ENCODE peak calls at places on chromosome 15, in four cellular contexts. K is GM23248, I is tibial artery, H is PC-9. X is an unnamed sample. For H3K27me3, the result is how much of the 10 kb centered on the place peaks cover.

GRCh38 chr15:49624046-49624445 is 3.2 kb downstream of the DTWD1 start:
- DNase-seq in K (peak), I (no peak), H (no peak), X (no peak)

GRCh38 chr15:96290679-96291078 is 39.8 kb upstream of the NR2F2 start:
- DNase-seq in K (no peak), I (no peak), H (no peak), X (no peak)

GRCh38 chr15:38646716-38647115 is 82.1 kb upstream of the RASGRP1 start:
- DNase-seq in K (no peak), I (no peak), H (no peak), X (no peak)

GRCh38 chr15:59170998-59171397 is 35.6 kb upstream of the LDHAL6B start:
- DNase-seq in K (no peak), I (no peak), H (no peak), X (no peak)

GRCh38 chr15:55589297-55589696 is 1.2 kb upstream of the PYGO1 start:
- DNase-seq in K (no peak), I (no peak), H (no peak), X (no peak)

GRCh38 chr15:69782809-69783208 is 314.9 kb downstream of the TLE3 start:
- DNase-seq in K (no peak), I (no peak), H (no peak), X (no peak)

GRCh38 chr15:57647791-57648130 is 56.1 kb downstream of the MYZAP start:
- DNase-seq in K (peak), I (no peak), H (no peak), X (no peak)

GRCh38 chr15:95017950-95018349 is 786.6 kb downstream of the MCTP2 start:
- DNase-seq in K (no peak), I (peak), H (peak), X (no peak)

GRCh38 chr15:85133709-85134108 is 152.1 kb downstream of the PDE8A start:
- DNase-seq in K (no peak), I (no peak), H (no peak), X (no peak)

GRCh38 chr15:40333922-40334492 is 6.7 kb downstream of the CCDC9B start:
- DNase-seq in K (no peak), I (peak), H (no peak), X (no peak)

GRCh38 chr15:39426552-39427532 is 154.0 kb upstream of the THBS1 start:
- DNase-seq in K (peak), I (peak), H (no peak), X (no peak)

GRCh38 chr15:83327041-83327440 is 42.6 kb upstream of the BNC1 start:
- DNase-seq in K (no peak), I (no peak), H (no peak), X (no peak)

GRCh38 chr15:80234883-80235282 is 17.1 kb downstream of the CTXND1 start:
- DNase-seq in K (peak), I (peak), H (peak), X (no peak)

GRCh38 chr15:40847225-40847961 is 3.5 kb downstream of the SPINT1 start:
- DNase-seq in K (no peak), I (peak), H (peak), X (no peak)

GRCh38 chr15:43239732-43240491 is 19.1 kb upstream of the EPB42 start:
- DNase-seq in K (no peak), I (no peak), H (no peak), X (no peak)

GRCh38 chr15:28919679-28920655 is 34.2 kb downstream of the APBA2 start:
- DNase-seq in K (no peak), I (no peak), H (no peak), X (peak)

GRCh38 chr15:31467361-31467760 is 140.7 kb downstream of the KLF13 start:
- DNase-seq in K (no peak), I (no peak), H (no peak), X (no peak)

GRCh38 chr15:27254801-27255200 is 283.8 kb downstream of the GABRG3 start:
- DNase-seq in K (no peak), I (no peak), H (no peak), X (no peak)

GRCh38 chr15:66912001-66912400 is 153.4 kb upstream of the SMAD3 start:
- DNase-seq in K (no peak), I (no peak), H (no peak), X (no peak)

GRCh38 chr15:33746203-33746602 is 222.1 kb upstream of the CHRM5 start:
- DNase-seq in K (no peak), I (no peak), H (no peak), X (no peak)

GRCh38 chr15:58405865-58406264 is 25.9 kb upstream of the LIPC start:
- DNase-seq in K (no peak), I (no peak), H (no peak), X (no peak)

GRCh38 chr15:74201656-74202420 is 749 bp downstream of the STRA6 start:
- DNase-seq in K (no peak), I (no peak), H (peak), X (no peak)

GRCh38 chr15:61871926-61872522 is 188.2 kb downstream of the VPS13C start:
- DNase-seq in K (peak), I (no peak), H (no peak), X (no peak)

GRCh38 chr15:28892789-28893610 is 7.2 kb downstream of the APBA2 start:
- DNase-seq in K (peak), I (no peak), H (no peak), X (no peak)

GRCh38 chr15:66765478-66766281 is 63.6 kb downstream of the SMAD6 start:
- DNase-seq in K (peak), I (no peak), H (peak), X (no peak)

GRCh38 chr15:69760263-69760855 is 307.7 kb downstream of the RPLP1 start:
- DNase-seq in K (peak), I (peak), H (no peak), X (no peak)

DNA sequence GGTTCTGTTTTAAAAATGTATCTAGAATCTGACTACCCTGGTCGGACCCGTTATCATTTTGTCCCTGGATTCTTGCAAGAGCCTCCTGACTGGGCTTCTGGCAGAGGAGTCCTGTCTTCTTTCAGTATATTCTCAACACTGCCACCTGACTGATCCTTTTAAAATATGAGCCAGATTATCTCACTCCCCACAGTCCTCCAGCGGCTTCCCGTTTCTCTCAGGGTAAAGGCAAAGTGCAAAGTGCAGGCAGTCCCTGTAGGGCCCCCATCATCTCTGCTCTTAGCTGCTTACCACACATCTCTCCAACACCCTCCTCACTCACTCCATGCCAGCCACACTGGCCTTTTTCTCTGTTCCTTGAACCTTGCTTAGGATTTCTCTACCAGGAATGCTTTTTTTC is 28.5 kb downstream of the CRTC3 start:
- DNase-seq in K (peak), I (peak), H (no peak), X (no peak)
- H3K27ac ChIP-seq in K (peak), I (peak), H (no peak), X (peak)

GRCh38 chr15:89163271-89164055 is 57.9 kb downstream of the RLBP1 start:
- DNase-seq in K (no peak), I (no peak), H (no peak), X (no peak)

GRCh38 chr15:89165677-89166076 is 55.7 kb downstream of the RLBP1 start:
- DNase-seq in K (no peak), I (no peak), H (no peak), X (no peak)

GRCh38 chr15:89171136-89172072 is 50.0 kb downstream of the RLBP1 start:
- DNase-seq in K (peak), I (no peak), H (peak), X (no peak)

GRCh38 chr15:89164712-89165211 is 56.6 kb downstream of the RLBP1 start:
- DNase-seq in K (no peak), I (no peak), H (no peak), X (no peak)

DNA sequence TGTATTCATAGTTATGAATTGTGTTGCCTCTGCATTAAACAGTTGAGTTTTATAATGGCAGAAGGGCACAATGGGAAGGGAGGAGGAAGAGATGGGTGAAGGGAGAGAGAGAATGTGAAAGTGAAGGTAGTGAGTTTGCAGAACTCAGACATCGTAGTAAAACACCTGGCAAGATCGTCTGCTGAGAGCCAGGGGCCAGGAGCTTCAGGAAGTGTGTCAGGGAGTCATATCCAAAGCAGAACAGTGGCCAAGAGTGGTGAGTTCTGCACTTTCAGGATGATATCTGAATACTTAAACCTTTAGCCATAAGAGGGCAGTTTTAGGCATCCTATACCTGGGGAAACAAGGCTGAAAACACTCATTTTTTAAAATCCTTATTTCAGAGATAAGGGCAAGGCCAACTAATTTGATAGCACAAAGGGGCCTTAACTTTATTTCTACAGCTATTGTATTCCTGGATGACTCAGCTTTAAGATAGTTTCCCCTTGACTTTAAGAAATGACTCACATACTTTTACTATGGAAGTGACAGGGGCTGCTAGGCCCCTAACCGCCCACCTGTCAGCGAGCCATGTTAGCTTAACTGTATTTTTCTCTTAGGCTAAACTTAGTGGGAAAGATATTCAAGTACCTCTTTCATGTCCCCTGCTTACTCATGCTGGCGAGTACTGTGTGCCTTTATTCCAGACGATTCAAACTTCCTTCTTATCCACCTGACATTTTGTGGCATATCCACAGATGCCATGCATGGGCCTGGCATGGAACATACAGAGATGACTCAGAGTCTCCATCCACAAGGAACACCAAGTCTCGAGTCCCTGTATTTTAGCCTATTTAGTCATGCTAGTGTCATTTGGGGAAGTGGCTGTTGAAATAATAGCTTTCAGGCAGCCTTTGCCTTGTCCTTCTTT is 53.9 kb downstream of the RLBP1 start:
- DNase-seq in K (peak), I (peak), H (peak), X (peak)
- H3K4me3 ChIP-seq in K (no peak), I (no peak), H (peak), X (no peak)

DNA sequence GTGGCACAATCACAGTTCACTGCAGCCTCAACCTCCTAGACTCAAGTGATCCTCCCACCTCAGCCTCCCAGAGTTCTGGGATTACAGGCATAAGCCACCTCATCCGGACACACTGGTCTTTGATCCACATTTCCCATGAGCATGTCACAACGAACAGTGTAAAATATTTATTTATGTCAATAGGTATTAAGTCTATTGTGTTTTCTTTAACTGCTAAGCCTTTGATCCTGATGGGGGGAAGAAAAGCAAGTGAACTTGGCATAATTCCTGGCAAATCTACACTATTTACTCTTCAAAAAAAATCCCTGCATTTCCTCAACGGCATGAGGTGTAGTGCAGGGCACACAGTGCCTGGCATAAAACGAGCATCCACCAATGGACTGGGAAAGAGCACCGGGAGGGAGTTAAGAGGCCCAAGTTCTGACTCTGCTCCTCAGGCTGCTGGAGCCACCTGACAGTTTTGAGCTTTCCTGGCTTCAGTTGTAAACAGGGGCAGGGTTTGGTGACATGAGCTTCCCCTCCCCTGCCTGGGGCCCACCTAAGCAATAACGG is 16.6 kb downstream of the CA12 start:
- DNase-seq in K (no peak), I (no peak), H (no peak), X (no peak)
- H3K27me3 ChIP-seq in K (under half), I (under half), H (under half), X (under half)

DNA sequence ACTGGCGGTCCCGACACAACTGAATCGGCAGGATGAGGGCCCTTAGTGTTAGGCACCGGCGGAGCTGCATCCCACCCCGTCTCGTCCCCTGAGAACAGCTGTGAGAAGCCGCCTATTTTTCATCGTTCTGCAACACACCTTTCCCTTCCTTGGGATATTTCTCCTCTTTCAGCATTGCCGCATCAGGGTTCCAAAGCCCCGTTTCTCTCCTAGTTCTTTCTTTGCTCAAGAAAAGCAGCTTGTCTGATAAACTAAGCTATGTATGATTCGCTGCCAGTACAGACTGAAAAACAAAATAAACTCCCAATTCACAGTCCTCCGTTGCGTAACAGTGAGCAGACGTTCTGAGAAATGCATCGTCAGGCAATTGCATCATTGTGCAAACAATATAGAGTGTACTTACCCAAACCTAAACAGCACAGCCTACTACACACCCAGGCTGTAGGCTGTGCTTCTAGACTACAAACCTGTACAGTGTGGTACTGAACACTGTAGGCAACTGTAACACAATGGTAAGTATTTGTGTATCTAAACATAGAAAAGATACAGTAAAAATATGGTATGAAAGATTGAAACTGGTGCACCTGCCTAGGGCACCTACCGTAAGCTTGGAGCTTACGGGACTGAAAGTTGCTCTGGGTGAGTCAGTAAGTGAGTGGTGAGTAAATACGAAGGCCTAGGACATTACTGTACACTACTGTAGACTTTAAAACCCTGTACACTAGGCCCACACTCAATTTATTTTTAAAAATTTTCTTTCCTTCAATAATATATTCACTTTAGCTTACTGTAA is 8.9 kb upstream of the ADAMTS17 start:
- DNase-seq in K (peak), I (peak), H (peak), X (no peak)
- H3K27ac ChIP-seq in K (peak), I (peak), H (peak), X (peak)

DNA sequence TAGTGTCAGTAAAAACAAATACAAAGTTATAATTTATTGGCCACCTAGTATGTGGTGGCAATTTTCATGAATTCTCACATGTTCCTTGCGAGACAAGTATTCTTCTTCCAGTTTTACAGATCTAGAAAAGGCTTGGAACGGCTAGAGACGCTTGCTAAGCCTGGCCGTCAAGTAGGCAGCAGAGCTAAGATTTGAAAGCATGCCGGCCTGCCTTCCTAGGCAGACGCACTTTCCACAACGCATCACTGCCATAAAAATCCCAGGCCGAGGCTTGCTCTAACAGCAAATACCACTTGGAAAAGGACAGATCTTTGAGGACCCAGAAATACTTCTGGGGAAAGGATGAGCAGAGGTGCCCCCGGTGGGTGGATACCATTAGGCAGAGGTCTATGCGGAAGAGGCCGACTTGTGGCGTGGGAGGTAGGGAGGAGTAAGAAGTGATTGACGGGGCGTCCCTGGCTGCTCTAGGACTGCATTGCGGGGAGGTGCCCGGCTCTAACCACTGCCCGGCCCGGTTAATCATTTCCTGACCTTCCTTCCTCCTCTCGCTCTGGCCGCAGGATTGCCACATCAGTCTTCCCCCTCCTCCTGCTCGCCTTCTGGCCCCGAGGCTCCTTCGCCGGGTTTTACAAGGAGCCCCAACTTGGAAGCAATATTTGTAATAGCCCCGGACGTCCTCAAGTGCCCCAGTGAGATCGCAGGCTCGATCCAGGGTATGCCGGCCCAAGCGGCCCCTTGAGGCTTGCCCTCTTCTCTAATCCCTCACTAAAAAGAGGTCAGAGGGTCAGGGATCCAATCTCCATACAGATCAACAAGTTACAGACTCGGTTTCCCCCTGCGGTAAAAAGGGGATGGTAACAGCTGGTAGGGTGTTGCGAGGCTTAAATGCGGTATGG is 1.3 kb upstream of the USP3 start:
- DNase-seq in K (peak), I (peak), H (peak), X (peak)
- H3K4me3 ChIP-seq in K (peak), I (peak), H (peak), X (peak)

X was measured in dorsolateral prefrontal cortex.